ENCODE peak calls at places on chromosome 13, in eight cellular contexts. C is neural crest cell, F is NCI-H1694 treated with DMSO at 0.1 percent for 48 hours, P is tibial nerve, D is T1000, V is pancreas, S is caudate nucleus, T is DMS 273 treated with DMSO at 0.1 percent for 48 hours. M is an unnamed sample.
A peak's percentile ranks its signal among the peaks of the same experiment; 100 is the strongest.

GRCh38 chr13:75178436-75178835 is 303.5 kb downstream of the TBC1D4 start:
- DNase-seq in P (no peak), C (no peak), F (no peak), T (no peak), S (no peak), V (no peak), D (no peak), M (no peak)

GRCh38 chr13:26280295-26280694 is 26.4 kb downstream of the CDK8 start:
- DNase-seq in T (no peak), P (no peak), F (no peak), D (no peak), V (no peak), S (no peak), C (no peak), M (no peak)

GRCh38 chr13:39306639-39307589 is 268.7 kb downstream of the NHLRC3 start:
- DNase-seq in P (no peak), T (no peak), D (no peak), C (no peak), V (no peak), S (no peak), F (no peak), M (no peak)

GRCh38 chr13:112978561-112979405 is 9.8 kb downstream of the MCF2L start:
- DNase-seq in P (no peak), S (no peak), F (no peak), V (no peak), D (no peak), C (no peak), T (no peak), M (no peak)

GRCh38 chr13:51579676-51580075 is 4.6 kb upstream of the WDFY2 start:
- DNase-seq in F (no peak), S (no peak), D (no peak), P (no peak), T (no peak), V (no peak), C (no peak), M (no peak)

GRCh38 chr13:95564948-95565347 is 12.4 kb downstream of the CLDN10 start:
- DNase-seq in S (no peak), F (no peak), P (no peak), C (no peak), V (no peak), T (no peak), D (no peak), M (no peak)

GRCh38 chr13:113554333-113554700 is 30.2 kb upstream of the TFDP1 start:
- DNase-seq in C (no peak), F (no peak), P (no peak), S (no peak), D (no peak), V (no peak), T (no peak), M (no peak)

GRCh38 chr13:73837147-73837546 is 297.1 kb downstream of the KLF12 start:
- DNase-seq in C (no peak), D (no peak), F (peak; percentile 9), V (no peak), T (no peak), S (no peak), P (no peak), M (no peak)

GRCh38 chr13:79070343-79070974 is 335.6 kb downstream of the RBM26 start:
- DNase-seq in V (no peak), T (no peak), P (no peak), S (no peak), C (no peak), F (no peak), D (no peak), M (no peak)

GRCh38 chr13:112131740-112132113 is 64.8 kb downstream of the SOX1 start:
- DNase-seq in S (no peak), P (no peak), T (no peak), V (peak; percentile 40), D (no peak), C (no peak), F (no peak), M (no peak)

GRCh38 chr13:26707122-26708006 is 53.2 kb downstream of the GPR12 start:
- DNase-seq in S (peak; percentile 29), P (peak; percentile 24), D (no peak), T (no peak), V (no peak), C (peak; percentile 41), F (peak; percentile 78), M (no peak)

GRCh38 chr13:61410266-61410665 is 5.4 kb downstream of the PCDH20 start:
- DNase-seq in T (no peak), D (no peak), V (no peak), P (no peak), C (no peak), F (no peak), S (no peak), M (no peak)

GRCh38 chr13:112055417-112056206 is 11.3 kb upstream of the SOX1 start:
- DNase-seq in F (no peak), T (no peak), D (no peak), V (no peak), P (no peak), C (no peak), S (no peak), M (no peak)

GRCh38 chr13:109572389-109572788 is 214.0 kb downstream of the IRS2 start:
- DNase-seq in C (no peak), F (no peak), S (no peak), V (no peak), D (no peak), P (no peak), T (no peak), M (no peak)

GRCh38 chr13:49020940-49021548 is 45.3 kb downstream of the FNDC3A start:
- DNase-seq in P (no peak), F (no peak), S (no peak), V (no peak), T (no peak), C (no peak), D (no peak), M (no peak)

GRCh38 chr13:83883061-83883523 is 818 bp upstream of the SLITRK1 start:
- DNase-seq in S (peak; percentile 29), T (no peak), F (no peak), D (no peak), P (no peak), V (no peak), C (no peak), M (no peak)

GRCh38 chr13:67841071-67841470 is 610.9 kb upstream of the PCDH9 start:
- DNase-seq in P (no peak), V (no peak), D (no peak), C (no peak), S (no peak), F (no peak), T (no peak), M (no peak)

GRCh38 chr13:44298314-44298713 is 75.3 kb upstream of the SERP2 start:
- DNase-seq in C (no peak), D (no peak), F (no peak), S (no peak), P (no peak), V (no peak), T (no peak), M (no peak)

GRCh38 chr13:78607409-78608253 is 4.3 kb upstream of the POU4F1 start:
- DNase-seq in C (no peak), V (no peak), P (no peak), D (no peak), F (no peak), T (no peak), S (no peak), M (no peak)

GRCh38 chr13:35994131-35994966 is 136.8 kb downstream of the DCLK1 start:
- DNase-seq in T (no peak), S (no peak), P (no peak), F (no peak), C (no peak), D (peak; percentile 33), V (peak; percentile 48), M (no peak)

GRCh38 chr13:42348576-42348975 is 76.6 kb downstream of the AKAP11 start:
- DNase-seq in D (no peak), S (no peak), P (no peak), C (no peak), F (no peak), V (no peak), T (no peak), M (no peak)

GRCh38 chr13:40064154-40064713 is 408.8 kb downstream of the COG6 start:
- DNase-seq in D (peak; percentile 22), C (no peak), P (no peak), S (no peak), T (no peak), F (no peak), V (no peak), M (no peak)

GRCh38 chr13:32471187-32471922 is 43.4 kb upstream of the N4BP2L1 start:
- DNase-seq in V (no peak), T (no peak), P (no peak), C (no peak), S (peak; percentile 74), D (no peak), F (no peak), M (no peak)

GRCh38 chr13:25598421-25598820 is 226.6 kb downstream of the ATP8A2 start:
- DNase-seq in S (no peak), F (no peak), C (no peak), T (no peak), P (no peak), V (no peak), D (no peak), M (no peak)

GRCh38 chr13:73967397-73968165 is 166.6 kb downstream of the KLF12 start:
- DNase-seq in T (no peak), P (no peak), F (no peak), C (no peak), V (no peak), S (no peak), D (no peak), M (no peak)

GRCh38 chr13:106176103-106176502 is 359.4 kb downstream of the EFNB2 start:
- DNase-seq in P (no peak), S (no peak), D (no peak), T (no peak), C (no peak), V (no peak), F (no peak), M (no peak)

GRCh38 chr13:43107780-43108179 is 84.4 kb downstream of the DNAJC15 start:
- DNase-seq in P (no peak), T (no peak), F (no peak), V (no peak), S (no peak), C (no peak), D (peak; percentile 2), M (no peak)

GRCh38 chr13:28059214-28059613 is 41.2 kb downstream of the FLT3 start:
- DNase-seq in C (peak; percentile 9), V (peak; percentile 33), S (no peak), D (no peak), F (peak; percentile 4), P (peak; percentile 23), T (no peak), M (peak; percentile 31)

GRCh38 chr13:112690242-112690943 is 555 bp downstream of the ATP11A start:
- DNase-seq in S (no peak), P (no peak), V (peak; percentile 72), T (no peak), C (peak; percentile 41), D (no peak), F (no peak), M (peak; percentile 41)

GRCh38 chr13:108656742-108657141 is 27.3 kb downstream of the MYO16 start:
- DNase-seq in D (no peak), C (no peak), P (no peak), F (no peak), T (no peak), S (no peak), V (no peak), M (no peak)

GRCh38 chr13:113764793-113765190 is 5.8 kb downstream of the TMEM255B start:
- DNase-seq in C (no peak), P (no peak), D (no peak), S (no peak), V (no peak), T (no peak), F (no peak), M (no peak)

GRCh38 chr13:28707629-28708427 is 10.9 kb downstream of the SLC46A3 start:
- DNase-seq in D (no peak), C (no peak), S (no peak), V (no peak), P (no peak), F (peak; percentile 3), T (peak; percentile 72), M (no peak)

GRCh38 chr13:51644649-51645048 is 60.4 kb downstream of the WDFY2 start:
- DNase-seq in V (no peak), D (no peak), P (no peak), C (no peak), T (no peak), F (no peak), S (no peak), M (no peak)

GRCh38 chr13:35927554-35927953 is 203.6 kb downstream of the DCLK1 start:
- DNase-seq in T (no peak), C (no peak), F (no peak), P (peak; percentile 14), S (no peak), D (peak; percentile 52), V (no peak), M (no peak)

M was measured in activated CD4-positive, CD25-positive, alpha-beta regulatory T cell treated with anti-CD3 and anti-CD28 coated beads, Interleukin-2, amount 50 U/mL, for 72 hours.